ENCODE peak calls at places on chromosome 12, in eight cellular contexts. P, X, Z, Y, O, A, B and M are unnamed samples.

GRCh38 chr12:91732086-91732485 is 413.6 kb downstream of the BTG1 start:
- DNase-seq in B (no peak), A (no peak), O (no peak), Z (no peak), P (no peak), Y (peak; percentile 46), X (no peak), M (no peak)

GRCh38 chr12:78204926-78205325 is 374.2 kb downstream of the NAV3 start:
- DNase-seq in X (no peak), B (no peak), P (no peak), O (no peak), Y (peak; percentile 11), A (no peak), Z (no peak), M (no peak)

GRCh38 chr12:52627395-52628110 is 9.2 kb upstream of the KRT73 start:
- DNase-seq in X (no peak), P (no peak), O (peak; percentile 88), Y (no peak), Z (no peak), B (no peak), A (peak; percentile 18), M (no peak)

GRCh38 chr12:116735951-116736599 is 1.8 kb downstream of the SPRING1 start:
- DNase-seq in P (peak; percentile 62), O (no peak), B (no peak), A (no peak), X (no peak), Y (no peak), Z (peak; percentile 67), M (peak; percentile 41)

GRCh38 chr12:115203661-115204060 is 519.7 kb upstream of the TBX3 start:
- DNase-seq in X (no peak), P (no peak), B (no peak), A (no peak), O (no peak), Z (no peak), Y (peak; percentile 59), M (no peak)

GRCh38 chr12:91718326-91718725 is 427.3 kb downstream of the BTG1 start:
- DNase-seq in A (no peak), P (no peak), O (no peak), Y (no peak), X (no peak), B (no peak), Z (no peak), M (no peak)

GRCh38 chr12:106901276-106901675 is 54.4 kb upstream of the TMEM263 start:
- DNase-seq in B (no peak), Z (no peak), A (no peak), P (no peak), X (no peak), Y (peak; percentile 55), O (no peak), M (no peak)

GRCh38 chr12:32811686-32812392 is 56.1 kb upstream of the YARS2 start:
- DNase-seq in X (no peak), A (no peak), B (no peak), Z (no peak), O (no peak), Y (no peak), P (no peak), M (no peak)

GRCh38 chr12:54008260-54008552 is 579 bp upstream of the HOXC8 start:
- DNase-seq in B (no peak), O (no peak), P (no peak), X (no peak), Z (no peak), Y (no peak), A (no peak), M (no peak)

GRCh38 chr12:65695077-65695865 is 129.0 kb upstream of the HMGA2 start:
- DNase-seq in Y (peak; percentile 99), P (peak; percentile 65), B (peak; percentile 14), Z (peak; percentile 74), X (peak; percentile 15), O (no peak), A (no peak), M (peak; percentile 86)

GRCh38 chr12:84807249-84807648 is 105.3 kb downstream of the SLC6A15 start:
- DNase-seq in O (no peak), B (no peak), Y (peak; percentile 30), Z (no peak), X (no peak), A (no peak), P (no peak), M (no peak)

GRCh38 chr12:1787714-1788113 is 32.7 kb upstream of the LRTM2 start:
- DNase-seq in P (no peak), Z (no peak), A (no peak), O (no peak), B (no peak), X (no peak), Y (no peak), M (no peak)

GRCh38 chr12:117367006-117367638 is 5.7 kb upstream of the NOS1 start:
- DNase-seq in B (peak; percentile 54), Y (peak; percentile 53), P (peak; percentile 55), Z (peak; percentile 75), A (peak; percentile 76), O (no peak), X (no peak), M (peak; percentile 63)

GRCh38 chr12:108560321-108560721 is 652 bp downstream of the SART3 start:
- DNase-seq in O (no peak), X (no peak), P (no peak), A (no peak), Z (no peak), B (no peak), Y (peak; percentile 64), M (no peak)

GRCh38 chr12:108559748-108560147 is 1.2 kb downstream of the SART3 start:
- DNase-seq in B (no peak), O (no peak), X (no peak), Y (no peak), P (no peak), Z (no peak), A (no peak), M (no peak)

GRCh38 chr12:108562348-108563134 is at the start of gene ISCU:
- DNase-seq in A (peak; percentile 96), O (peak; percentile 98), P (peak; percentile 97), Y (peak; percentile 95), X (peak; percentile 74), B (peak; percentile 99), Z (peak; percentile 97), M (peak; percentile 99)

GRCh38 chr12:108561852-108562347 is 496 bp upstream of the ISCU start:
- DNase-seq in X (no peak), Y (no peak), A (no peak), Z (no peak), B (no peak), P (no peak), O (no peak), M (no peak)

GRCh38 chr12:108560752-108561719 is at the start of gene SART3:
- DNase-seq in A (peak; percentile 78), X (no peak), B (peak; percentile 85), P (peak; percentile 89), Z (peak; percentile 77), O (no peak), Y (peak; percentile 89), M (peak; percentile 82)
- H3K4me1 ChIP-seq in A (peaks cover 57% of the 10 kb centered on the region), X (peaks cover 47% of the 10 kb centered on the region), B (peaks cover 63% of the 10 kb centered on the region), P (peaks cover 71% of the 10 kb centered on the region), Z (peaks cover 3% of the 10 kb centered on the region), O (peaks cover 82% of the 10 kb centered on the region), Y (no peaks in the 10 kb centered on the region), M (peaks cover 35% of the 10 kb centered on the region)

DNA sequence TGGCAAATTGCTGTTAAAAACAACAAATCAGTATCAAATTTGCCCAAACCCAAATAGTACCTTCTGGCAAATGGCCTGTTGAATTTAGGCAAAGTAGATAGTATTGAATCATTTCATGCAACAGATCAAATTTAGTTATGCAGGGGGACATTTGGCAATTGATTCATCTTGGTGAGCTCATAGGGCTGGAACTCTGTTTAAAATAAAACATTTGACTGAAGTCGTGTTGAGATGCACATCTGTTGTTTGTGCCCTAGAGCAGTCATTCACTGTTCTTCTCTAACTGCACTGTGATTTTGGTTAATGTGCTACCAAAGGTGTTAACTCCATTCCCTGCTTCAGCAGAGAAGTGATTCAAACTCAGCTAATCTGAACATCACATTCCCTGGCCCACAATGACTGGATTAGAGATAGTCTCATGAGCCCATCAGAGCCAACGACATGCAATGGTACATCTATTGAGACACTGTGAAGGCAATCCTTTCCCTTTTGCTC is 44.0 kb upstream of the CSRP2 start:
- DNase-seq in Z (no peak), X (no peak), Y (peak; percentile 47), O (no peak), A (no peak), B (no peak), P (no peak), M (no peak)
- H3K27ac ChIP-seq in Z (no peak overlapping the region), X (peak overlapping the region; percentile 81), Y (no peak overlapping the region), O (no peak overlapping the region), A (no peak overlapping the region), B (no peak overlapping the region), P (no peak overlapping the region), M (no peak overlapping the region)

GRCh38 chr12:13436696-13437391 is 240.3 kb downstream of the EMP1 start:
- DNase-seq in B (no peak), X (peak; percentile 6), A (peak; percentile 78), P (no peak), Z (no peak), O (no peak), Y (peak; percentile 1), M (peak; percentile 41)
- H3K4me3 ChIP-seq in B (no peak overlapping the region), X (no peak overlapping the region), A (no peak overlapping the region), P (no peak overlapping the region), Z (no peak overlapping the region), O (no peak overlapping the region), Y (no peak overlapping the region), M (no peak overlapping the region)

DNA sequence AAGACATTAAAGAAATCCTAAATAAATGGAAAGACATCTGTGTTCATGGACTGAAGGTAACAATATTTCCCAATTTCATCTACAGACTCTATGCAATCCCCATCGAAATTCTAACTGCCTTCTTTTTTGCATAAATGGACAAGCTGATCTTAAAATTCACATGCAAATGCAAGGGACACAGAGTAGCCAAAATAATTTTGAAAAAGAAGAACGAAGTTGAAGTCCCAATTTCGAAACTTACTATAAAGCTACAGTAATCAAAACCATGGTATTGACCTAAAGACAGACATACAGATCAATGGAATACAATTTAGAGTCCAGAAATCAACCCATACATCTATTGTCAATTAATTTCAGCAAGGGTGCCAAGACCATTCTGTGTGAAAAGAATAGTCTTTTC is 16.4 kb upstream of the CD27 start:
- DNase-seq in O (no peak), P (no peak), B (no peak), A (no peak), X (no peak), Z (no peak), Y (no peak), M (no peak)
- H3K4me1 ChIP-seq in O (peaks cover 33% of the 10 kb centered on the region), P (peaks cover 18% of the 10 kb centered on the region), B (peaks cover 23% of the 10 kb centered on the region), A (peaks cover 25% of the 10 kb centered on the region), X (peaks cover 23% of the 10 kb centered on the region), Z (no peaks in the 10 kb centered on the region), Y (peaks cover 10% of the 10 kb centered on the region), M (no peaks in the 10 kb centered on the region)

GRCh38 chr12:108143144-108143543 is 14.1 kb downstream of the WSCD2 start:
- DNase-seq in Z (no peak), B (no peak), O (no peak), X (no peak), Y (no peak), P (no peak), A (no peak), M (no peak)

GRCh38 chr12:108139454-108139853 is 10.4 kb downstream of the WSCD2 start:
- DNase-seq in Z (no peak), B (no peak), X (no peak), A (no peak), P (no peak), Y (no peak), O (no peak), M (no peak)

GRCh38 chr12:108140501-108140900 is 11.4 kb downstream of the WSCD2 start:
- DNase-seq in P (no peak), O (no peak), B (no peak), Y (no peak), A (no peak), Z (no peak), X (no peak), M (no peak)

GRCh38 chr12:108145011-108145410 is 15.9 kb downstream of the WSCD2 start:
- DNase-seq in B (no peak), O (no peak), P (no peak), X (no peak), A (no peak), Y (no peak), Z (no peak), M (no peak)

GRCh38 chr12:108141600-108142145 is 12.6 kb downstream of the WSCD2 start:
- DNase-seq in B (no peak), X (no peak), Z (no peak), Y (no peak), A (no peak), O (no peak), P (no peak), M (no peak)
- H3K27ac ChIP-seq in B (no peak overlapping the region), X (no peak overlapping the region), Z (no peak overlapping the region), Y (no peak overlapping the region), A (no peak overlapping the region), O (no peak overlapping the region), P (no peak overlapping the region), M (no peak overlapping the region)